ENCODE peak calls at places on chromosomes 2 and 18, in ten cellular contexts. E is left lung; A is A549; N is sigmoid colon; D is body of pancreas; S is prostate gland; X is CD8-positive, alpha-beta memory T cell; F is fibroblast of lung; R is lower lobe of right lung; I is transverse colon. U is an unnamed sample.

GRCh38 chr2:174827371-174828369 is 63.4 kb upstream of the CHRNA1 start:
- DNase-seq in E (no peak), A (no peak), N (no peak), D (no peak), S (no peak), X (no peak), F (peak; percentile 61), R (no peak), I (no peak), U (no peak)

GRCh38 chr2:37919631-37920032 is 5.5 kb upstream of the RMDN2 start:
- DNase-seq in E (no peak), A (no peak), N (no peak), D (no peak), S (no peak), X (no peak), F (peak; percentile 29), R (no peak), I (no peak), U (no peak)

GRCh38 chr2:19426941-19427340 is 68.5 kb upstream of the OSR1 start:
- DNase-seq in E (no peak), A (no peak), N (no peak), D (no peak), S (no peak), X (no peak), F (no peak), R (no peak), I (no peak), U (no peak)

GRCh38 chr2:233178994-233179847 is 72.3 kb upstream of the ATG16L1 start:
- DNase-seq in E (no peak), A (no peak), N (no peak), D (no peak), S (no peak), X (peak; percentile 18), F (peak; percentile 26), R (no peak), I (no peak), U (no peak)

GRCh38 chr2:227130636-227131035 is 33.4 kb downstream of the COL4A4 start:
- DNase-seq in E (no peak), A (no peak), N (no peak), D (no peak), S (no peak), X (no peak), F (no peak), R (no peak), I (no peak), U (no peak)

GRCh38 chr2:223100061-223100511 is 48.1 kb downstream of the KCNE4 start:
- DNase-seq in E (no peak), A (no peak), N (peak; percentile 92), D (peak; percentile 55), S (no peak), X (no peak), F (peak; percentile 77), R (peak; percentile 47), I (peak; percentile 41), U (no peak)

GRCh38 chr2:190659553-190659952 is 10.7 kb downstream of the NAB1 start:
- DNase-seq in E (no peak), A (no peak), N (no peak), D (no peak), S (no peak), X (no peak), F (no peak), R (no peak), I (no peak), U (no peak)

GRCh38 chr18:73741946-73742345 is 405.7 kb downstream of the FBXO15 start:
- DNase-seq in E (no peak), A (no peak), N (no peak), D (no peak), S (no peak), X (no peak), F (peak; percentile 80), R (no peak), I (no peak), U (no peak)

GRCh38 chr18:70044626-70045025 is 97.0 kb upstream of the CD226 start:
- DNase-seq in E (no peak), A (peak; percentile 55), N (no peak), D (no peak), S (no peak), X (no peak), F (peak; percentile 99), R (no peak), I (no peak), U (no peak)

GRCh38 chr2:903223-903900 is 47.3 kb upstream of the SNTG2 start:
- DNase-seq in E (no peak), A (no peak), N (no peak), D (no peak), S (no peak), X (no peak), F (no peak), R (no peak), I (no peak), U (no peak)

GRCh38 chr18:77482190-77482928 is 232.7 kb downstream of the GALR1 start:
- DNase-seq in E (no peak), A (no peak), N (no peak), D (no peak), S (no peak), X (no peak), F (no peak), R (no peak), I (no peak), U (no peak)

GRCh38 chr18:43078485-43079092 is 36.9 kb downstream of the RIT2 start:
- DNase-seq in E (no peak), A (no peak), N (no peak), D (no peak), S (no peak), X (no peak), F (no peak), R (no peak), I (no peak), U (no peak)

GRCh38 chr2:127117603-127118002 is 10.6 kb upstream of the BIN1 start:
- DNase-seq in E (no peak), A (no peak), N (peak; percentile 42), D (no peak), S (no peak), X (no peak), F (no peak), R (no peak), I (no peak), U (no peak)

GRCh38 chr2:127121341-127121740 is 14.4 kb upstream of the BIN1 start:
- DNase-seq in E (no peak), A (no peak), N (no peak), D (no peak), S (no peak), X (no peak), F (no peak), R (no peak), I (no peak), U (no peak)

GRCh38 chr2:127118038-127118437 is 11.1 kb upstream of the BIN1 start:
- DNase-seq in E (peak; percentile 36), A (no peak), N (peak; percentile 34), D (no peak), S (no peak), X (no peak), F (no peak), R (no peak), I (no peak), U (no peak)

GRCh38 chr2:127115471-127116199 is 8.7 kb upstream of the BIN1 start:
- DNase-seq in E (no peak), A (no peak), N (peak; percentile 42), D (no peak), S (no peak), X (no peak), F (no peak), R (no peak), I (peak; percentile 11), U (no peak)

DNA sequence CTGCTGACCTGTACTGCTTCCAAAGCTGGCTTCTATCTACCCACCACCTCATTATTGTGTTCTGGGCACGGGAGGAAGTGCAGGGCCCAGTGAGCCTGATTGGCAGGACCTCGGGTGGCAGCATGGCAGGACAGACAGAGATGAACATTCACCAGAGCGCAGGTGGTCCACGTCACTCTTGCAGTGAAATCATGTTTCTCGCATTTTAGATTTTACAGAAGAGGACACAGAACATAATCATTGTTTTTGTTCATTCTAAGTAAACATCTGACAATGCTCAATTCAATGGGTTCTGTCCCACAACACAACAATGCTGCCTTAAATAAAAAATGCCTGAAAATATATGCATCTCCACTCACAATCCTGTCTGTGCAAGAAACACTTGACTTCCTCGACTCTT is 11.5 kb upstream of the BIN1 start:
- DNase-seq in E (no peak), A (no peak), N (peak; percentile 42), D (no peak), S (no peak), X (no peak), F (no peak), R (no peak), I (no peak), U (no peak)
- H3K4me1 ChIP-seq in E (no peaks in the 10 kb centered on the region), A (peaks cover 9% of the 10 kb centered on the region), N (no peaks in the 10 kb centered on the region), D (peaks cover 6% of the 10 kb centered on the region), S (no peaks in the 10 kb centered on the region), X (no peaks in the 10 kb centered on the region), F (no peaks in the 10 kb centered on the region), R (no peaks in the 10 kb centered on the region), I (peaks cover 8% of the 10 kb centered on the region), U (no peaks in the 10 kb centered on the region)

GRCh38 chr2:96764253-96764637 is 3.5 kb downstream of the CNNM4 start:
- DNase-seq in E (no peak), A (no peak), N (no peak), D (peak; percentile 36), S (peak; percentile 14), X (no peak), F (no peak), R (peak; percentile 55), I (peak; percentile 51), U (no peak)
- H3K4me1 ChIP-seq in E (peaks cover 26% of the 10 kb centered on the region), A (peaks cover 38% of the 10 kb centered on the region), N (no peaks in the 10 kb centered on the region), D (peaks cover 50% of the 10 kb centered on the region), S (peaks cover 6% of the 10 kb centered on the region), X (peaks cover 50% of the 10 kb centered on the region), F (peaks cover 4% of the 10 kb centered on the region), R (peaks cover 55% of the 10 kb centered on the region), I (peaks cover 89% of the 10 kb centered on the region), U (peaks cover 25% of the 10 kb centered on the region)

DNA sequence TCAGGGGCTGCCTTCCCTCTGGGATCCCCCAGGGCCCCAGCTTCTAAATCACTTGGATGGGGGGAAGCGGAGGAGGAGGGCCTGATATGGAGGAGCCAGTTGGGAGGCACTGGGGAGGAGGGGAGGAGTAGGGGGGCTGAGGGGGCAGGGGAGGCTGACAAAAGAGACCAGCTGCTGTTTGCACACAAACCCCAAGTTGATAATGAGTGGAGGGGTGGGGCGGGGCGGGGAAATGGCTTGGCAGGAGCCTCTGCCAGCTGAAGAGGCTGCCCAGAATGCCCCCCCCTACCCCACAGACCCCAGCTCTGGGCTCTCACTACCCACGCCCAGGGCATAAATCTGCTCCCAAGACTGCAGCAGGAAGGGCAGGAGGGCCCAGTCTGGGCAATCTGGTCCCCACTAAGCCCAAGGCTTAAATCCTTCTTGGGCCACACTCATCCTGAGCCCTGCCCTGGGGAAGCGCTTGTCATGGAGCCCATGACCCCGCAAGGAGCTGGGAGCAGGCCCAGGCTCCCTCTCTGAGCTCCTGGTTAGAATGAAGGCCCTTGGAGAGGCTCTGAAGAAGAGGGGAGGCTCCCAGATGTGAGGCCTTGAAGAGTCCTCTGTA is 24.9 kb upstream of the PTMA start:
- DNase-seq in E (no peak), A (no peak), N (peak; percentile 58), D (no peak), S (no peak), X (no peak), F (no peak), R (no peak), I (no peak), U (no peak)
- H3K4me1 ChIP-seq in E (peaks cover 5% of the 10 kb centered on the region), A (peaks cover 20% of the 10 kb centered on the region), N (no peaks in the 10 kb centered on the region), D (peaks cover 20% of the 10 kb centered on the region), S (no peaks in the 10 kb centered on the region), X (no peaks in the 10 kb centered on the region), F (peaks cover 3% of the 10 kb centered on the region), R (peaks cover 10% of the 10 kb centered on the region), I (peaks cover 35% of the 10 kb centered on the region), U (peaks cover 6% of the 10 kb centered on the region)

DNA sequence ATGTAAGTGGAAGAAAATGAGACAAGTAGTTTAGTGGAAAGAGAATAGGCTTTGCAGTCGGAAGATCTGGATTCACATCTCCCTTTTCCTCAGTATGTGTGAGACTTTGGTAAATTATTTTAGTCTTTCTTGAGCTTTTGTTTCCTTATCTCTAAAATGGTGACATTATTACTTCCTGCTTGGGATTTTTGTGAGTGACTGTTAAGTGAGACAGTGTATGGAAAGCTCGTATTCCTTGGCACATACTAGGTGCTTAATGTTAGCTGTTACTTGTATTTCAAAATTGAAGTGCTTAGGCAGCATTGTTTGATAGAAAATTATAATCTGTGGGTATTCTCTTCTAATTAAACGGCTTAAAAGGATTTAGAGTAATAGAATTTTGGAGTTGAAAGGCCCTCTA is 2.0 kb downstream of the ZNF638 start:
- DNase-seq in E (no peak), A (no peak), N (no peak), D (no peak), S (no peak), X (no peak), F (peak; percentile 12), R (no peak), I (no peak), U (no peak)
- H3K4me1 ChIP-seq in E (peaks cover 9% of the 10 kb centered on the region), A (peaks cover 32% of the 10 kb centered on the region), N (no peaks in the 10 kb centered on the region), D (peaks cover 59% of the 10 kb centered on the region), S (no peaks in the 10 kb centered on the region), X (peaks cover 57% of the 10 kb centered on the region), F (peaks cover 7% of the 10 kb centered on the region), R (peaks cover 57% of the 10 kb centered on the region), I (peaks cover 59% of the 10 kb centered on the region), U (peaks cover 10% of the 10 kb centered on the region)

U was measured in RWPE2.